ENCODE peak calls at places on chromosomes 1 and 21, in six cellular contexts. D is mammary epithelial cell, S is dorsolateral prefrontal cortex, R is kidney, O is HCT116, A is adrenal gland. Z is an unnamed sample.

GRCh38 chr1:89553195-89553584 is 28.6 kb downstream of the LRRC8B start:
- DNase-seq in S (no peak), O (no peak), A (no peak), D (no peak), R (no peak), Z (no peak)

GRCh38 chr1:41713557-41714327 is 205.0 kb downstream of the HIVEP3 start:
- DNase-seq in D (peak), S (no peak), R (no peak), O (no peak), A (no peak), Z (no peak)

GRCh38 chr1:205279986-205280385 is 41.6 kb downstream of the NUAK2 start:
- DNase-seq in A (no peak), S (no peak), D (peak), O (no peak), R (no peak), Z (no peak)

GRCh38 chr1:89547563-89548485 is 23.2 kb downstream of the LRRC8B start:
- DNase-seq in R (no peak), D (peak), O (no peak), A (peak), S (peak), Z (no peak)

GRCh38 chr1:214566158-214567104 is 15.0 kb upstream of the PTPN14 start:
- DNase-seq in O (no peak), A (no peak), R (no peak), D (peak), S (no peak), Z (no peak)

GRCh38 chr1:223628233-223628632 is 37.3 kb downstream of the CAPN8 start:
- DNase-seq in R (no peak), O (peak), A (peak), D (no peak), S (peak), Z (peak)

GRCh38 chr1:119268879-119269278 is 99.7 kb upstream of the HAO2 start:
- DNase-seq in O (no peak), A (no peak), D (no peak), R (no peak), S (no peak), Z (no peak)

GRCh38 chr1:10629816-10630571 is 155.2 kb downstream of the PEX14 start:
- DNase-seq in O (no peak), A (no peak), R (peak), S (no peak), D (no peak), Z (peak)

GRCh38 chr1:218945050-218945449 is 228.6 kb upstream of the LYPLAL1 start:
- DNase-seq in D (peak), O (no peak), S (no peak), R (no peak), A (no peak), Z (no peak)

GRCh38 chr1:108893141-108893530 is 16.4 kb downstream of the GPSM2 start:
- DNase-seq in O (no peak), A (no peak), S (no peak), D (no peak), R (no peak), Z (no peak)

GRCh38 chr1:223639333-223639749 is 26.2 kb downstream of the CAPN8 start:
- DNase-seq in S (no peak), A (no peak), D (peak), R (no peak), O (no peak), Z (no peak)

GRCh38 chr1:46043491-46044017 is 88.9 kb downstream of the PIK3R3 start:
- DNase-seq in O (no peak), S (no peak), R (no peak), D (no peak), A (no peak), Z (no peak)

GRCh38 chr1:1305300-1306069 is 2.2 kb downstream of the ACAP3 start:
- DNase-seq in S (no peak), D (peak), R (peak), O (no peak), A (peak), Z (peak)

GRCh38 chr1:246043556-246043955 is 463.5 kb downstream of the SMYD3 start:
- DNase-seq in S (no peak), O (no peak), D (peak), A (no peak), R (no peak), Z (no peak)

GRCh38 chr1:2882968-2883696 is 81.6 kb upstream of the TTC34 start:
- DNase-seq in A (no peak), R (no peak), S (no peak), O (no peak), D (no peak), Z (no peak)

GRCh38 chr1:156295391-156295947 is at the start of gene GLMP:
- DNase-seq in S (peak), R (peak), A (peak), O (peak), D (peak), Z (peak)

GRCh38 chr1:33725037-33725436 is 138.8 kb upstream of the HMGB4 start:
- DNase-seq in O (no peak), A (no peak), R (no peak), D (no peak), S (no peak), Z (no peak)

DNA sequence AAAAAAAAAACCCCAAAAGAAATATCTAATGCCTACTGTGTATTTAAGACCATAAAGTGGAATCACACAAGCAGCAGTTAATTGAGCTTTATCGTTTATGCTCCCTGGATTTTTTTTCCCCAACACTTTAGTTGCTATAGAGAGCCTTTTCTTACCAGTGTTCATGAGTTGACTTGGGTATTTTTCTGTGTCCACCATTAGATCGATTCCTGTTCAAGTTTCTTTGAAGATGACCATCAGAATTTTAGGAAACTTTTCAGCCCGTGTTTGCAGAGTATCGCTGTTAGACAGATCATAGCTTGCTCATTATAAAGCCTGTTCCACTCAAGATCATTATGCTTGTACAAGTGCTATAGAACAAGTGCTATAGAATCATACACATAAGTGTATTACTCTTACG is 1.5 kb downstream of the RALGPS2 start:
- DNase-seq in O (no peak), A (no peak), R (no peak), D (no peak), S (no peak), Z (no peak)
- H3K4me3 ChIP-seq in O (peak), A (peak), R (peak), D (peak), S (peak), Z (peak)

DNA sequence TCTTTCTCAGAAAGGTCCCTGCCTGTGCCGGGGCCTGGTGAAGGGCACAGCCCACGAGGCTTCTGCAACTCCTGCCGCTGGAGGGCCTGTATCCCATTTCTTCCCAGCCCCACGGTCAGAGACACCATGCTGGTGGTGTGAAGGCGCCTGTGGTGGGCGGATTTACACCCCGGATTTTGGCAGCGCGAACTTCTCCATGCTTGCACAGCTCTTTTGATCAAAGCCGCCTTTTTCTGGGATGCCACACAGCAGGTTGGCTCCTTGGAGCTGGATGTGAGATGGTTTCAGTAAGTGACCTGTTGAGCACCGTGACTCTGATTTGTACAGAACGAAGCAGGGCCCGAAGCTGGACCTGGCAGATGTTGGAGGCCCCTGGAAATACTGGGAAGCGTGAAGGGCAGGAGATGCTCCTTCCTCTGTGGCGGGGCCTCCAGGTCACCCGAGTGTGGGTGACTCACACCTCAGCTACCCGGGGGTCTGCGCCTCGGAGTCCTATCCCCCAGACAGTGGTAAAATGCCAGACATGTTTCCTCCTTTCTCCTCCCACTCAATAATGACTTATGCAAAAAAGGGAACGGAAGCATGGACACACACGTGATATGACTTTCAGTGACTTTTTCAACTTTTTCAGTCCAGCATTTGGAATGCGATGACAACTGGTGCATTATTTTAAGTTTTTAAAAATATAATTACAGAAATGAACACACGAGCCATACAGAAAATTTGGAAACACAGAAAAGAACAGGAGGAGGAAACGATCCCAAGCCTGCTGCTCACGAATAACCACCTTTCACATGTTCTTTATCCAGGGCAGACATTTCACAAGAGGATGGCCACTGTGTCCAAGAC is 9.0 kb downstream of the UMODL1 start:
- DNase-seq in D (no peak), A (no peak), R (peak), S (peak), O (no peak), Z (no peak)
- TF ChIP-seq CTCF in D (no peak), A (no peak), R (no peak), S (no peak), O (no peak), Z (no peak)

DNA sequence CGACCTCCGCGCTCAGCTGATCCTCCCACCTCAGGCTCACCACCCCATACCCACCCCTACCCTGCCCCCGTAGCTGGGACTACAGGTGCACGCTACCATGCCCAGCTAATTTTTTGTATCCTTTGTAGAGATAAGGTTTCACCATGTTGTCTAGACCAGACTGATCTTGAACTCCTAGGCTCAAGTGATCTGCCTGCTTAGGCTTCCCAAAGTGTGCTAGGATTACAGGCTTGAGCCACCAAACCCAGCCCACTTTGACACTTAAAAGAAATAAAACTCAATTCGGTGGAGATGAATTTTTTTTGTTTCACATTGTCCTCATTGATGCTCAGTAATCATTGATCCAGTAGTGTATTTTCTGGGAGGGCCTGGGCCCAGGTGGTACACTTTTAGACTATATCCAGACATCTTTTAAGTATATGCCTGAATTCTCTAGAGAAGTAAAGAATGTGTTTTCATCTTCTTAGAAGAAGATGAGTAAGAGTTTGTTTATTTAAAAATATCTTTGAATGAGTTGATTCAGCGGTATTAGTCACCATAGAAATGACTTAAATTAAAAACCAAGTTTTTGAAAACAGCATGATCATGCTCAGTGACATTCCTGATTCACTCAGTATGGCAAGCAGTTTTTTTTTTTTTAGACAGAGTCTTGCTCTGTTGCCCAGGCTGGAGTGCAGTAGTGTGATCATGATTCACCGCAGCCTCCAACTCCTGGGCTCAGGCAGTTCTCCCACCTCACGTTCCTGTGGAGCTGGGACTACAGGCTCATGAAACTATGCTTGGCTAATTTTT is 57.8 kb downstream of the EPB41 start:
- DNase-seq in R (no peak), O (peak), D (peak), S (peak), A (peak), Z (no peak)
- H3K27ac ChIP-seq in R (no peak), O (peak), D (no peak), S (no peak), A (peak), Z (no peak)

DNA sequence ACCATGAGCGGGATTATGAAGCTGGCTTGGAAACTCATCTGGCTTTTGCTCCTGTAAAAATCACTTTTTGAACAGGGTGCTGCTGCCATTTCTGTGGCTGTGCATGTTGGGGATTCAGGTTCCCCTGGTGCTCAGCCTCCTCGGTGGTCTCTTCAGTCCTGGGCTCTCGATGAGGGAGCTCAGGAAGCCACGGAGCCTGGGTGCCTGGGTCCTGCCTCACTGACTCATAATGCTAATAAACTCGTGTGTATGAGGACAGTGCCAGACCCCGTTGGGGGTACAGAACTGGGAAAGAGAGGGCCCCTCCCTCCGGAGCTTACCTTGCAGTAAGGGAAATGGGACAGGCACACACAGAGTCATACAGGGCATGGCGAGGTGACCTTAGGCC is 5.8 kb downstream of the COQ8A start:
- DNase-seq in S (no peak), D (no peak), O (no peak), R (no peak), A (no peak), Z (no peak)
- H3K4me3 ChIP-seq in S (no peak), D (no peak), O (no peak), R (no peak), A (no peak), Z (no peak)

GRCh38 chr1:160168609-160169369 is 17.4 kb downstream of the ATP1A4 start:
- DNase-seq in S (no peak), A (peak), R (no peak), D (no peak), O (no peak), Z (no peak)
- TF ChIP-seq CTCF in S (no peak), A (no peak), R (no peak), D (no peak), O (no peak), Z (no peak)

DNA sequence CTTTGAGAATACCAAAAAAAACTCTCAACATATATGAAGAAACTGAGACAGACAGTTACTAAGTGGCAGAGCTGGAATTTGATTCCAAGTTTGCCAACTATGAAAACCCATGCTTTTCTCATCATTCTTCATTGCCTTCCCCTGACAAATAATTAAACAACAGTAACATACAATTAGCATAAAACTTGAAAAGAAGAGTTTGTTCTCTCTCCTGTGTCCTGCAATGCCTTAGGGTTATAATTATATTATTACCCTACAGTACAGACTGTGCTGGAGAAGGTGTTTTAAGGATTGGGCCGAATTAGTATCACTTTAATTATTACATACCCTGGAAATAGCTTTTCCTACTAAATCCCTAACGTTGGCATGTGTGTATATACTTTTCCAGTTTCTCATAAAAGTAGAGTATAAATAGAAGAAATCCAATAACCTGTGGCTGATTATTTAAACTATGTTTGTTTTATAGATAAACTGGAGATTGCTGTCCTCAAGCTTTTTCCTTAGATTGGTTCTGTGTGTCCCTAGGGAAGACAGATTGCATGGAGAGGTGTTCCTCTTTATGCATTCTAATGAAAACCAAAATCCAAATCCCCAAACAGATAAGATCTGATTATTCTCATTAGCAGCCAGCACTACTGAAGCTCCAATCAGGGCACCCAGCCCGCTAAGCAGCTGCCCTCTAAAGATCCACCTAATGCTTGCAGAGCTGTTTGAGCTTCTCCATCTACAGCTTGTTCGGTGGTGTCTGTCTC is 156.3 kb downstream of the TM2D1 start:
- DNase-seq in S (no peak), O (no peak), A (no peak), D (no peak), R (no peak), Z (no peak)
- H3K27ac ChIP-seq in S (no peak), O (no peak), A (no peak), D (no peak), R (no peak), Z (no peak)

GRCh38 chr1:65309317-65310077 is at the start of gene DNAJC6:
- DNase-seq in S (peak), O (no peak), D (peak), A (peak), R (peak), Z (peak)
- H3K4me3 ChIP-seq in S (peak), O (peak), D (peak), A (peak), R (peak), Z (peak)

GRCh38 chr1:85576642-85577420 is 3.7 kb upstream of the CCN1 start:
- DNase-seq in S (peak), A (peak), D (peak), R (peak), O (peak), Z (peak)
- TF ChIP-seq CTCF in S (peak), A (peak), D (peak), R (peak), O (peak), Z (peak)

DNA sequence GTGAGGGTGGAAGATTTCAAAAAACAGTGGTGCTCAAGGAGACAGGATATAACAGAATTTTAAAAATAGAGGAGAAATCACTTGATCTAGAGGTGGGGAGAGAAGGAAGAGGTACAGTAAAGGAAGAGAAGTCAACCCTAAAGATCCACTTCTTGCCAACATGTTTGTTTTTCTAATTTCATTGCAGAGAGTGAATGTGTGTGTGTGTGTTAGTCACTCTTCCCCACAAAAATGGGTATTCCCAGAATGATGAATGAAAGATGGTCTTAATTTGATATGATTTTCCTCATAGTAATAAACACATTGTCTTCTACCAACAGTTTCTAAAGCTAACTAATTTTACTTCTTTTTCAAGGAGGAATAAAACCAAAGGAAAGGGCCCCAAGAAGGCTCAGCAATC is 74.2 kb upstream of the NGF start:
- DNase-seq in S (no peak), A (no peak), D (peak), R (no peak), O (no peak), Z (no peak)
- H3K27ac ChIP-seq in S (no peak), A (no peak), D (no peak), R (no peak), O (no peak), Z (no peak)